ENCODE peak calls at places on chromosomes 5 and 9, in ten cellular contexts. X, G, P, R, V, E, B, Z, K and O are unnamed samples.

GRCh38 chr5:154923441-154924430 is 14.3 kb downstream of the GEMIN5 start:
- DNase-seq in X (no peak), G (no peak), P (no peak), R (no peak), V (peak), E (no peak), B (no peak), Z (no peak), K (no peak), O (no peak)

GRCh38 chr5:1526151-1526631 is 2.4 kb upstream of the LPCAT1 start:
- DNase-seq in X (peak), G (no peak), P (peak), R (peak), V (no peak), E (peak), B (peak), Z (no peak), K (no peak), O (peak)

GRCh38 chr5:115857621-115858349 is 16.1 kb downstream of the AP3S1 start:
- DNase-seq in X (no peak), G (no peak), P (no peak), R (no peak), V (peak), E (no peak), B (no peak), Z (peak), K (no peak), O (no peak)

GRCh38 chr9:68546596-68547390 is 6.1 kb upstream of the TMEM252 start:
- DNase-seq in X (no peak), G (no peak), P (no peak), R (no peak), V (peak), E (no peak), B (no peak), Z (peak), K (no peak), O (no peak)

GRCh38 chr9:20303066-20303465 is 319.2 kb downstream of the MLLT3 start:
- DNase-seq in X (no peak), G (no peak), P (no peak), R (no peak), V (peak), E (no peak), B (no peak), Z (no peak), K (no peak), O (no peak)

GRCh38 chr9:77384406-77384805 is 207.1 kb downstream of the VPS13A start:
- DNase-seq in X (no peak), G (peak), P (no peak), R (no peak), V (peak), E (no peak), B (no peak), Z (peak), K (no peak), O (no peak)

GRCh38 chr9:129482521-129483466 is 138.1 kb downstream of the C9orf50 start:
- DNase-seq in X (peak), G (no peak), P (peak), R (peak), V (peak), E (peak), B (peak), Z (peak), K (peak), O (peak)

GRCh38 chr9:27880640-27881039 is 307.4 kb upstream of the C9orf72 start:
- DNase-seq in X (no peak), G (no peak), P (no peak), R (no peak), V (no peak), E (no peak), B (no peak), Z (no peak), K (no peak), O (no peak)

GRCh38 chr5:124040799-124041198 is 528.8 kb downstream of the CSNK1G3 start:
- DNase-seq in X (no peak), G (no peak), P (no peak), R (no peak), V (peak), E (no peak), B (no peak), Z (peak), K (no peak), O (no peak)

GRCh38 chr9:96232539-96233241 is 69.3 kb downstream of the HSD17B3 start:
- DNase-seq in X (peak), G (no peak), P (peak), R (no peak), V (peak), E (peak), B (no peak), Z (peak), K (peak), O (peak)

GRCh38 chr9:128787583-128788156 is 617 bp downstream of the TBC1D13 start:
- DNase-seq in X (no peak), G (no peak), P (no peak), R (no peak), V (peak), E (peak), B (no peak), Z (peak), K (no peak), O (no peak)

GRCh38 chr5:173639-174600 is 17.4 kb upstream of the LRRC14B start:
- DNase-seq in X (no peak), G (no peak), P (no peak), R (peak), V (no peak), E (no peak), B (no peak), Z (no peak), K (peak), O (no peak)

GRCh38 chr5:27158775-27159174 is 120.4 kb upstream of the CDH9 start:
- DNase-seq in X (no peak), G (no peak), P (no peak), R (no peak), V (no peak), E (no peak), B (no peak), Z (no peak), K (no peak), O (no peak)

GRCh38 chr9:128280084-128280622 is 4.1 kb downstream of the SWI5 start:
- DNase-seq in X (no peak), G (no peak), P (no peak), R (no peak), V (no peak), E (no peak), B (no peak), Z (no peak), K (no peak), O (no peak)

GRCh38 chr5:103218164-103218563 is 40.4 kb upstream of the MACIR start:
- DNase-seq in X (no peak), G (peak), P (no peak), R (no peak), V (peak), E (no peak), B (no peak), Z (peak), K (no peak), O (no peak)

GRCh38 chr5:174275959-174276358 is 230.5 kb downstream of the NSG2 start:
- DNase-seq in X (no peak), G (no peak), P (no peak), R (no peak), V (no peak), E (no peak), B (no peak), Z (no peak), K (no peak), O (no peak)

GRCh38 chr5:149053027-149053705 is 9.7 kb downstream of the SH3TC2 start:
- DNase-seq in X (peak), G (peak), P (no peak), R (no peak), V (peak), E (no peak), B (no peak), Z (peak), K (no peak), O (no peak)

GRCh38 chr5:39843767-39844166 is 419.0 kb upstream of the DAB2 start:
- DNase-seq in X (no peak), G (no peak), P (no peak), R (no peak), V (no peak), E (no peak), B (no peak), Z (no peak), K (no peak), O (no peak)

GRCh38 chr9:90808890-90809685 is 7.5 kb downstream of the SYK start:
- DNase-seq in X (peak), G (no peak), P (no peak), R (no peak), V (no peak), E (no peak), B (no peak), Z (no peak), K (no peak), O (no peak)

GRCh38 chr5:57082441-57083067 is 91.3 kb upstream of the GPBP1 start:
- DNase-seq in X (no peak), G (peak), P (no peak), R (no peak), V (peak), E (no peak), B (no peak), Z (peak), K (no peak), O (no peak)

GRCh38 chr9:71762900-71763653 is 5.2 kb downstream of the CEMIP2 start:
- DNase-seq in X (no peak), G (no peak), P (no peak), R (no peak), V (peak), E (no peak), B (no peak), Z (peak), K (no peak), O (no peak)

GRCh38 chr9:98807811-98808195 is 333 bp downstream of the GALNT12 start:
- DNase-seq in X (peak), G (no peak), P (no peak), R (no peak), V (no peak), E (peak), B (no peak), Z (no peak), K (no peak), O (no peak)

GRCh38 chr9:1604942-1605560 is 410.1 kb upstream of the SMARCA2 start:
- DNase-seq in X (peak), G (no peak), P (no peak), R (no peak), V (peak), E (no peak), B (no peak), Z (peak), K (no peak), O (no peak)

GRCh38 chr5:169442354-169443248 is 141.0 kb upstream of the SPDL1 start:
- DNase-seq in X (no peak), G (no peak), P (no peak), R (no peak), V (peak), E (no peak), B (no peak), Z (peak), K (no peak), O (no peak)

GRCh38 chr5:16855475-16855874 is 80.6 kb downstream of the MYO10 start:
- DNase-seq in X (peak), G (no peak), P (no peak), R (no peak), V (peak), E (no peak), B (no peak), Z (peak), K (peak), O (peak)

GRCh38 chr5:116375926-116376325 is 198.7 kb downstream of the SEMA6A start:
- DNase-seq in X (no peak), G (no peak), P (no peak), R (no peak), V (no peak), E (no peak), B (no peak), Z (no peak), K (no peak), O (no peak)

GRCh38 chr5:97165726-97166125 is 17.3 kb downstream of the RIOK2 start:
- DNase-seq in X (no peak), G (no peak), P (no peak), R (no peak), V (no peak), E (no peak), B (no peak), Z (no peak), K (no peak), O (no peak)

GRCh38 chr5:132387649-132388117 is 18.2 kb downstream of the SLC22A5 start:
- DNase-seq in X (no peak), G (peak), P (peak), R (no peak), V (peak), E (no peak), B (peak), Z (peak), K (no peak), O (peak)

GRCh38 chr9:104025945-104026344 is 68.2 kb upstream of the SMC2 start:
- DNase-seq in X (no peak), G (no peak), P (no peak), R (no peak), V (peak), E (no peak), B (no peak), Z (peak), K (no peak), O (no peak)

GRCh38 chr9:117205806-117206205 is 209.1 kb downstream of the ASTN2 start:
- DNase-seq in X (no peak), G (no peak), P (no peak), R (no peak), V (no peak), E (no peak), B (no peak), Z (no peak), K (no peak), O (no peak)

GRCh38 chr9:131614340-131614739 is 69.0 kb downstream of the PRRT1B start:
- DNase-seq in X (no peak), G (no peak), P (no peak), R (no peak), V (no peak), E (no peak), B (no peak), Z (no peak), K (no peak), O (no peak)

GRCh38 chr5:95564450-95564849 is 9.5 kb downstream of the ARSK start:
- DNase-seq in X (no peak), G (no peak), P (no peak), R (no peak), V (no peak), E (no peak), B (no peak), Z (no peak), K (no peak), O (no peak)

GRCh38 chr9:18330736-18331335 is 143.1 kb upstream of the ADAMTSL1 start:
- DNase-seq in X (no peak), G (no peak), P (no peak), R (no peak), V (no peak), E (no peak), B (no peak), Z (peak), K (no peak), O (no peak)

GRCh38 chr5:171692106-171692505 is 93.5 kb upstream of the SMIM23 start:
- DNase-seq in X (no peak), G (no peak), P (no peak), R (no peak), V (no peak), E (no peak), B (no peak), Z (no peak), K (no peak), O (no peak)

GRCh38 chr5:125214080-125214479 is 467.6 kb upstream of the ZNF608 start:
- DNase-seq in X (no peak), G (no peak), P (no peak), R (no peak), V (no peak), E (no peak), B (no peak), Z (no peak), K (no peak), O (no peak)

GRCh38 chr5:15009420-15009819 is 137.8 kb upstream of the ANKH start:
- DNase-seq in X (no peak), G (no peak), P (no peak), R (no peak), V (peak), E (no peak), B (no peak), Z (peak), K (peak), O (no peak)

GRCh38 chr5:120874463-120874862 is 410.4 kb downstream of the PRR16 start:
- DNase-seq in X (no peak), G (no peak), P (no peak), R (no peak), V (no peak), E (no peak), B (no peak), Z (no peak), K (no peak), O (no peak)
- TF ChIP-seq CTCF in X (no peak), G (no peak), P (no peak), R (no peak), V (no peak), E (no peak), B (no peak), Z (no peak), K (no peak), O (no peak)

GRCh38 chr5:136193396-136193935 is 504 bp upstream of the SMIM32 start:
- DNase-seq in X (no peak), G (no peak), P (no peak), R (no peak), V (no peak), E (no peak), B (no peak), Z (no peak), K (no peak), O (no peak)
- H3K4me3 ChIP-seq in X (peak), G (peak), P (no peak), R (peak), V (no peak), E (no peak), B (peak), Z (no peak), K (peak), O (no peak)

DNA sequence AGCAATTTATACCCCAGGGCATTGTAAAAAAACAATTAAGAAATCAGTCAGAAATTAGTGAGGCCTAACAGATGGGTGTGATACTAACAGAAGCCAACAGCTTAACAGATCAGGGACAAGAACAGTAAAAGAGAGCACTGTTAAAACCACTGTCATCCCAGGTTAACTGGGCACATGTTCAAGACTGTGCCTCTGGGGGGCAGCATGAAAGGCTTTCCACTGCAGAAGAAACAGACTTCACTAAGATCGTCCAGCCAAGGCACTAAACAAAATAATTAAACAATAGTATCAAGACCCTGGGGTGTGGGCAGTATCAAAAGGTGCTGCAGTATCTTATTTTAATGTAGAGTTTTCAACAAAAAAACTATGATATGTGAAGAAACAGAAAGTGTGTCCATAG is 43.5 kb downstream of the FBN2 start:
- DNase-seq in X (peak), G (no peak), P (no peak), R (no peak), V (no peak), E (no peak), B (no peak), Z (no peak), K (no peak), O (no peak)
- TF ChIP-seq CTCF in X (peak), G (peak), P (no peak), R (no peak), V (peak), E (no peak), B (no peak), Z (peak), K (peak), O (no peak)

GRCh38 chr5:176810084-176810597 is at the start of gene UNC5A:
- DNase-seq in X (peak), G (no peak), P (peak), R (no peak), V (peak), E (peak), B (no peak), Z (peak), K (peak), O (no peak)
- H3K4me3 ChIP-seq in X (peak), G (peak), P (peak), R (peak), V (peak), E (peak), B (peak), Z (peak), K (peak), O (no peak)

DNA sequence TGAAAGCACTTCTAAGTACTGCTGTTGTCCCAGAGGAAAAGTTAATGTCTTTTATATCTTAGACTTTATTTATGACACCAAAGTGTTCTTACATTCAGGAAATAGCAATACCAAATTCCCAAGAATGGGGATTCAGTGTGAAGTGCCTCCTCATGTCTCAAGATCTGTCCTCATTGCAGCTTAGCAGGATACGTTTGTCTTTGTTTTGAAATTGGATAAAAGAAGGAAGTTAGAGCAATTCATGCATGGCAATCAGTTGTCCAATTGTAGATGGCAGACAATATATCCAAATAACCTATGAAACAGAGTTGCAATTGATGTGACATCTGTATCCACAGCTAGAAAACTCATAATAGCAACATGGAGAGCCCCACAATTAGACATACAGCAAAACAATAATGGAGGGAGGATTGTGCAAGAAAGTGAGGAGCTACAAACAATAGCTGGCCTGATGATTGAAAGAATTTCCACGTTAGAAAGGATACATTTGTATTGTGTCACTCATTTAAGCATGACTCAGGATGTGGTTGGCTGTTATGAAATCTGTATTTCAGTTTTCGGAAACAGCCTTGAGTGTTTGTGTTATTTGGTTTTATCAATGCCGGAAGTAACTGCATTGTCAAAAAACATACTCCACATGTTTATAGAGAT is 132.0 kb downstream of the FAM174A start:
- DNase-seq in X (no peak), G (no peak), P (no peak), R (no peak), V (peak), E (no peak), B (no peak), Z (peak), K (no peak), O (no peak)
- TF ChIP-seq CTCF in X (no peak), G (no peak), P (no peak), R (no peak), V (no peak), E (no peak), B (no peak), Z (no peak), K (no peak), O (no peak)

GRCh38 chr5:41240390-41240789 is 27.1 kb upstream of the C6 start:
- DNase-seq in X (no peak), G (no peak), P (no peak), R (no peak), V (no peak), E (no peak), B (no peak), Z (no peak), K (no peak), O (no peak)

GRCh38 chr5:41246376-41246775 is 33.0 kb upstream of the C6 start:
- DNase-seq in X (no peak), G (peak), P (no peak), R (no peak), V (peak), E (no peak), B (no peak), Z (peak), K (no peak), O (peak)

GRCh38 chr5:41240985-41241384 is 27.7 kb upstream of the C6 start:
- DNase-seq in X (no peak), G (no peak), P (no peak), R (no peak), V (no peak), E (no peak), B (no peak), Z (no peak), K (no peak), O (no peak)
- H3K4me3 ChIP-seq in X (no peak), G (no peak), P (no peak), R (no peak), V (no peak), E (no peak), B (no peak), Z (no peak), K (no peak), O (no peak)

GRCh38 chr9:126306071-126306647 is 20.5 kb upstream of the MVB12B start:
- DNase-seq in X (no peak), G (no peak), P (no peak), R (no peak), V (no peak), E (no peak), B (no peak), Z (no peak), K (no peak), O (no peak)

GRCh38 chr9:126301985-126302603 is 24.5 kb upstream of the MVB12B start:
- DNase-seq in X (peak), G (peak), P (no peak), R (peak), V (peak), E (peak), B (no peak), Z (peak), K (peak), O (peak)

GRCh38 chr9:126304946-126305370 is 21.7 kb upstream of the MVB12B start:
- DNase-seq in X (no peak), G (no peak), P (no peak), R (no peak), V (no peak), E (no peak), B (no peak), Z (no peak), K (no peak), O (no peak)

GRCh38 chr9:126303488-126303887 is 23.1 kb upstream of the MVB12B start:
- DNase-seq in X (no peak), G (no peak), P (no peak), R (no peak), V (no peak), E (no peak), B (no peak), Z (no peak), K (no peak), O (no peak)

GRCh38 chr9:126304207-126304945 is 22.3 kb upstream of the MVB12B start:
- DNase-seq in X (no peak), G (no peak), P (no peak), R (no peak), V (no peak), E (no peak), B (no peak), Z (no peak), K (no peak), O (no peak)
- TF ChIP-seq CTCF in X (no peak), G (no peak), P (no peak), R (no peak), V (no peak), E (no peak), B (no peak), Z (no peak), K (no peak), O (no peak)